ENCODE peak calls at places on chromosomes 7 and 10, in four cellular contexts. W, D, Q and Y are unnamed samples.

GRCh38 chr7:78543976-78544375 is 745.4 kb downstream of the PHTF2 start:
- DNase-seq in W (no peak), D (no peak), Q (no peak), Y (no peak)

GRCh38 chr10:79239275-79239779 is 107.9 kb upstream of the PPIF start:
- DNase-seq in W (peak), D (peak), Q (no peak), Y (no peak)

GRCh38 chr7:30841025-30841735 is 70.0 kb downstream of the MINDY4 start:
- DNase-seq in W (no peak), D (no peak), Q (no peak), Y (no peak)

GRCh38 chr7:41698114-41698513 is 4.8 kb downstream of the INHBA start:
- DNase-seq in W (no peak), D (no peak), Q (no peak), Y (no peak)

GRCh38 chr7:134936893-134937520 is 49.3 kb upstream of the AGBL3 start:
- DNase-seq in W (no peak), D (no peak), Q (no peak), Y (no peak)

GRCh38 chr10:74306227-74306982 is 155.4 kb downstream of the ADK start:
- DNase-seq in W (no peak), D (no peak), Q (no peak), Y (no peak)

GRCh38 chr7:30389793-30390192 is 88.8 kb downstream of the NOD1 start:
- DNase-seq in W (no peak), D (no peak), Q (no peak), Y (no peak)

GRCh38 chr7:139424004-139424403 is 59.5 kb downstream of the KLRG2 start:
- DNase-seq in W (no peak), D (no peak), Q (no peak), Y (no peak)

GRCh38 chr7:121034929-121035328 is 46.4 kb downstream of the CPED1 start:
- DNase-seq in W (no peak), D (no peak), Q (no peak), Y (no peak)

GRCh38 chr7:108653526-108653925 is 83.9 kb downstream of the DNAJB9 start:
- DNase-seq in W (no peak), D (no peak), Q (no peak), Y (no peak)

GRCh38 chr7:94368371-94368791 is 26.3 kb upstream of the COL1A2 start:
- DNase-seq in W (no peak), D (no peak), Q (no peak), Y (no peak)

GRCh38 chr10:35426657-35427056 is 90.3 kb downstream of the CCNY start:
- DNase-seq in W (no peak), D (no peak), Q (no peak), Y (no peak)

GRCh38 chr10:121469797-121470606 is 128.2 kb downstream of the FGFR2 start:
- DNase-seq in W (no peak), D (no peak), Q (no peak), Y (no peak)

GRCh38 chr10:121595806-121596667 is 2.2 kb downstream of the FGFR2 start:
- DNase-seq in W (peak), D (no peak), Q (no peak), Y (no peak)

GRCh38 chr7:134891262-134892001 is 94.9 kb upstream of the AGBL3 start:
- DNase-seq in W (peak), D (peak), Q (peak), Y (peak)

GRCh38 chr7:78176186-78176585 is 377.6 kb downstream of the PHTF2 start:
- DNase-seq in W (no peak), D (no peak), Q (no peak), Y (no peak)

GRCh38 chr7:74334026-74334425 is 44.8 kb downstream of the CLIP2 start:
- DNase-seq in W (no peak), D (no peak), Q (no peak), Y (no peak)

GRCh38 chr10:119736220-119736619 is 10.4 kb downstream of the INPP5F start:
- DNase-seq in W (no peak), D (no peak), Q (no peak), Y (no peak)

GRCh38 chr7:81285142-81285871 is 366.5 kb upstream of the SEMA3C start:
- DNase-seq in W (no peak), D (no peak), Q (peak), Y (no peak)

GRCh38 chr10:60964257-60965235 is 20.6 kb upstream of the RHOBTB1 start:
- DNase-seq in W (peak), D (peak), Q (peak), Y (peak)

GRCh38 chr10:97676770-97677581 is 10.1 kb downstream of the AVPI1 start:
- DNase-seq in W (no peak), D (peak), Q (peak), Y (peak)

GRCh38 chr7:18961997-18962396 is 155.4 kb downstream of the TWIST1 start:
- DNase-seq in W (no peak), D (no peak), Q (no peak), Y (no peak)

GRCh38 chr10:128930422-128930821 is 536.6 kb upstream of the MGMT start:
- DNase-seq in W (no peak), D (no peak), Q (no peak), Y (no peak)

GRCh38 chr7:79936281-79936983 is 198.2 kb upstream of the GNAI1 start:
- DNase-seq in W (no peak), D (no peak), Q (no peak), Y (no peak)

GRCh38 chr7:67723591-67723990 is 727.0 kb downstream of the TYW1 start:
- DNase-seq in W (no peak), D (no peak), Q (no peak), Y (no peak)

GRCh38 chr10:70364001-70364771 is 18.2 kb downstream of the LRRC20 start:
- DNase-seq in W (peak), D (peak), Q (peak), Y (no peak)

GRCh38 chr7:152862033-152862432 is 102.5 kb downstream of the ACTR3B start:
- DNase-seq in W (no peak), D (no peak), Q (no peak), Y (no peak)

GRCh38 chr10:86706401-86706841 is 38.1 kb downstream of the LDB3 start:
- DNase-seq in W (no peak), D (no peak), Q (no peak), Y (no peak)

GRCh38 chr7:137996871-137997270 is 5.0 kb downstream of the CREB3L2 start:
- DNase-seq in W (no peak), D (no peak), Q (no peak), Y (no peak)

GRCh38 chr7:155353256-155353897 is 55.7 kb downstream of the INSIG1 start:
- DNase-seq in W (no peak), D (no peak), Q (no peak), Y (no peak)

GRCh38 chr10:101903827-101904520 is 60.4 kb upstream of the KCNIP2 start:
- DNase-seq in W (peak), D (no peak), Q (no peak), Y (no peak)

GRCh38 chr7:100583132-100584045 is 2.5 kb downstream of the LRCH4 start:
- DNase-seq in W (no peak), D (no peak), Q (no peak), Y (no peak)